ENCODE peak calls at places on chromosomes 16 and 17, in nine cellular contexts. A is stromal cell of bone marrow; R is amniotic stem cell; X is endothelial cell; V is naive thymus-derived CD8-positive, alpha-beta T cell; Q is cardiac muscle cell; J is GM12865; I is A549; T is iris pigment epithelial cell. Y is an unnamed sample.

GRCh38 chr17:51961689-51962088 is 196.8 kb downstream of the CA10 start:
- DNase-seq in J (no peak), A (no peak), X (no peak), Q (no peak), V (no peak), T (no peak), R (no peak), I (peak; percentile 23), Y (no peak)

GRCh38 chr17:79681101-79681621 is 49.6 kb upstream of the ENPP7 start:
- DNase-seq in A (no peak), V (no peak), I (no peak), X (no peak), Q (no peak), J (no peak), R (no peak), T (no peak), Y (no peak)

GRCh38 chr17:78990349-78991016 is 10.8 kb upstream of the LGALS3BP start:
- DNase-seq in A (no peak), Q (no peak), T (no peak), J (no peak), R (no peak), I (no peak), V (no peak), X (no peak), Y (no peak)

GRCh38 chr17:6239237-6239798 is 169.1 kb downstream of the WSCD1 start:
- DNase-seq in I (no peak), A (no peak), T (no peak), V (no peak), Q (no peak), J (no peak), X (no peak), R (no peak), Y (no peak)

GRCh38 chr16:89022051-89022836 is 45.2 kb upstream of the CBFA2T3 start:
- DNase-seq in R (no peak), V (no peak), J (no peak), X (no peak), Q (no peak), A (no peak), I (no peak), T (no peak), Y (no peak)

GRCh38 chr17:77690271-77691161 is 268.0 kb upstream of the TNRC6C start:
- DNase-seq in R (no peak), A (no peak), T (no peak), J (peak; percentile 9), X (no peak), V (no peak), Q (no peak), I (no peak), Y (peak; percentile 37)

GRCh38 chr16:55502801-55503366 is 6.0 kb upstream of the LPCAT2 start:
- DNase-seq in Q (peak; percentile 98), A (peak; percentile 77), R (no peak), X (no peak), I (peak; percentile 68), T (peak; percentile 75), J (no peak), V (no peak), Y (peak; percentile 79)

GRCh38 chr16:22948603-22949368 is 134.8 kb downstream of the HS3ST2 start:
- DNase-seq in J (peak; percentile 62), R (peak; percentile 11), A (peak; percentile 36), Q (peak; percentile 69), V (no peak), X (peak; percentile 67), I (peak; percentile 80), T (peak; percentile 53), Y (peak; percentile 60)

GRCh38 chr16:58515871-58516767 is 802 bp downstream of the SETD6 start:
- DNase-seq in A (no peak), T (peak; percentile 8), V (peak; percentile 55), X (no peak), I (no peak), R (no peak), Q (peak; percentile 6), J (peak; percentile 67), Y (no peak)

GRCh38 chr16:66357523-66357928 is 9.0 kb upstream of the CDH5 start:
- DNase-seq in X (peak; percentile 75), R (peak; percentile 63), V (no peak), A (peak; percentile 80), J (peak; percentile 39), T (peak; percentile 77), Q (peak; percentile 90), I (peak; percentile 84), Y (peak; percentile 80)

GRCh38 chr17:56935461-56935860 is 21.6 kb upstream of the TRIM25 start:
- DNase-seq in A (no peak), T (no peak), V (no peak), R (no peak), I (no peak), Q (no peak), X (no peak), J (no peak), Y (no peak)

GRCh38 chr16:81522141-81522701 is 77.6 kb downstream of the CMIP start:
- DNase-seq in J (no peak), Q (no peak), I (peak; percentile 60), A (no peak), R (no peak), X (no peak), T (no peak), V (no peak), Y (no peak)

GRCh38 chr17:73371285-73371684 is 59.5 kb upstream of the CDC42EP4 start:
- DNase-seq in Q (peak; percentile 84), V (no peak), X (no peak), R (peak; percentile 29), T (peak; percentile 94), I (no peak), A (peak; percentile 80), J (no peak), Y (peak; percentile 89)

GRCh38 chr17:79047923-79048825 is 24.2 kb downstream of the C1QTNF1 start:
- DNase-seq in V (no peak), J (no peak), X (no peak), T (no peak), R (no peak), Q (no peak), I (no peak), A (no peak), Y (no peak)

GRCh38 chr17:51435171-51435552 is 174.8 kb downstream of the UTP18 start:
- DNase-seq in X (no peak), A (no peak), Q (no peak), R (no peak), J (no peak), I (no peak), T (no peak), V (no peak), Y (no peak)

GRCh38 chr17:4541328-4542002 is 13.7 kb downstream of the MYBBP1A start:
- DNase-seq in R (no peak), V (no peak), A (no peak), T (no peak), I (no peak), J (no peak), X (peak; percentile 54), Q (no peak), Y (no peak)

GRCh38 chr17:19386974-19387920 is at the start of gene MFAP4:
- DNase-seq in Q (peak; percentile 96), V (no peak), A (peak; percentile 38), I (no peak), X (no peak), R (peak; percentile 24), T (peak; percentile 77), J (no peak), Y (peak; percentile 91)

GRCh38 chr16:11560701-11561439 is 25.8 kb downstream of the LITAF start:
- DNase-seq in J (no peak), V (peak; percentile 41), Q (no peak), R (no peak), A (no peak), X (no peak), T (peak; percentile 38), I (no peak), Y (peak; percentile 88)

GRCh38 chr17:78924481-78925151 is 571 bp downstream of the TIMP2 start:
- DNase-seq in Q (peak; percentile 54), J (no peak), A (no peak), T (no peak), V (no peak), X (peak; percentile 18), I (no peak), R (peak; percentile 21), Y (peak; percentile 63)

GRCh38 chr16:21088646-21089538 is 61.8 kb downstream of the DNAH3 start:
- DNase-seq in R (no peak), V (no peak), Q (peak; percentile 25), J (no peak), A (peak; percentile 44), I (no peak), X (no peak), T (peak; percentile 48), Y (peak; percentile 73)

GRCh38 chr16:59973966-59974365 is 1239.8 kb upstream of the GOT2 start:
- DNase-seq in Q (no peak), V (no peak), A (peak; percentile 13), X (no peak), J (no peak), R (no peak), T (peak; percentile 12), I (no peak), Y (no peak)

GRCh38 chr16:30997887-30998711 is 12.3 kb downstream of the STX1B start:
- DNase-seq in I (peak; percentile 74), T (peak; percentile 90), X (no peak), A (peak; percentile 48), V (no peak), R (peak; percentile 83), J (no peak), Q (peak; percentile 66), Y (peak; percentile 94)

GRCh38 chr16:20280259-20280658 is 47.1 kb downstream of the GP2 start:
- DNase-seq in Q (no peak), T (no peak), X (no peak), V (no peak), I (no peak), J (no peak), R (no peak), A (no peak), Y (no peak)

GRCh38 chr17:18038149-18038850 is 668 bp downstream of the ATPAF2 start:
- DNase-seq in Q (no peak), R (no peak), A (no peak), V (no peak), X (no peak), T (peak; percentile 24), I (no peak), J (peak; percentile 56), Y (peak; percentile 23)

GRCh38 chr16:3730161-3731125 is 13.1 kb upstream of the TRAP1 start:
- DNase-seq in X (no peak), A (no peak), V (no peak), Q (no peak), R (no peak), T (no peak), J (no peak), I (no peak), Y (no peak)

GRCh38 chr16:66293207-66293735 is 73.2 kb upstream of the CDH5 start:
- DNase-seq in T (no peak), A (no peak), I (no peak), J (no peak), Q (no peak), R (no peak), X (no peak), V (no peak), Y (no peak)

GRCh38 chr17:80761421-80761871 is 216.8 kb downstream of the RPTOR start:
- DNase-seq in J (no peak), I (no peak), T (peak; percentile 80), X (no peak), A (no peak), Q (peak; percentile 61), V (peak; percentile 32), R (peak; percentile 45), Y (peak; percentile 80)

GRCh38 chr17:40073454-40074174 is 10.8 kb downstream of the THRA start:
- DNase-seq in Q (no peak), R (no peak), T (no peak), V (no peak), X (no peak), I (no peak), A (no peak), J (no peak), Y (no peak)

GRCh38 chr17:3678095-3678820 is 9.6 kb downstream of the EMC6 start:
- DNase-seq in A (no peak), T (no peak), V (no peak), X (no peak), I (no peak), R (no peak), J (no peak), Q (no peak), Y (no peak)

GRCh38 chr17:51857052-51857593 is 301.4 kb downstream of the CA10 start:
- DNase-seq in R (no peak), A (no peak), V (no peak), X (no peak), Q (no peak), T (no peak), J (no peak), I (no peak), Y (no peak)

GRCh38 chr17:43846963-43847369 is at the start of gene CD300LG:
- DNase-seq in X (no peak), I (no peak), Q (no peak), R (no peak), V (no peak), A (no peak), J (no peak), T (no peak), Y (no peak)

Y was measured in EH.